ENCODE peak calls at places on chromosomes 16 and 17, in nine cellular contexts. O is psoas muscle; R is pancreas; Y is thoracic aorta; B is stomach; Q is colonic mucosa; H is Panc1; D is CD4-positive, alpha-beta memory T cell; M is mesenchymal stem cell. V is an unnamed sample.

GRCh38 chr17:29931253-29931932 is 1.4 kb upstream of the SSH2 start:
- DNase-seq in H (peak; percentile 64), B (peak; percentile 69), R (peak; percentile 62), Q (peak; percentile 75), Y (no peak), D (peak; percentile 81), O (peak; percentile 32), M (peak; percentile 87), V (peak; percentile 54)

GRCh38 chr16:30761427-30761927 is 385 bp downstream of the CFAP119 start:
- DNase-seq in Q (peak; percentile 59), O (peak; percentile 46), Y (no peak), R (no peak), B (no peak), H (no peak), D (no peak), M (peak; percentile 68), V (no peak)

GRCh38 chr16:30041841-30042240 is 10.8 kb upstream of the TLCD3B start:
- DNase-seq in Y (no peak), B (no peak), O (no peak), M (peak; percentile 52), R (no peak), H (no peak), D (no peak), Q (no peak), V (no peak)

GRCh38 chr17:17227608-17228520 is 9.1 kb downstream of the FLCN start:
- DNase-seq in Y (no peak), O (no peak), H (no peak), Q (no peak), R (no peak), M (no peak), B (peak; percentile 67), D (no peak), V (no peak)

GRCh38 chr17:62923515-62924150 is 42.4 kb upstream of the TANC2 start:
- DNase-seq in H (no peak), M (no peak), Y (no peak), Q (no peak), O (no peak), B (no peak), R (no peak), D (no peak), V (no peak)

GRCh38 chr17:57624390-57624789 is 120.7 kb downstream of the CCDC182 start:
- DNase-seq in Q (no peak), R (no peak), B (no peak), H (no peak), O (no peak), D (no peak), M (no peak), Y (no peak), V (no peak)

GRCh38 chr16:53131363-53132071 is 76.7 kb downstream of the CHD9 start:
- DNase-seq in H (no peak), M (peak; percentile 75), Q (peak; percentile 66), Y (peak; percentile 21), B (peak; percentile 72), R (peak; percentile 68), O (peak; percentile 74), D (peak; percentile 49), V (peak; percentile 32)

GRCh38 chr17:50153650-50154575 is 3.4 kb upstream of the PPP1R9B start:
- DNase-seq in M (no peak), Q (no peak), D (no peak), B (peak; percentile 61), H (no peak), R (no peak), O (peak; percentile 77), Y (no peak), V (no peak)

GRCh38 chr16:88013091-88013609 is 61.9 kb downstream of the BANP start:
- DNase-seq in M (peak; percentile 77), R (no peak), B (peak; percentile 46), D (no peak), O (no peak), Y (no peak), Q (peak; percentile 86), H (no peak), V (no peak)

GRCh38 chr16:82440336-82440735 is 186.4 kb upstream of the CDH13 start:
- DNase-seq in Y (no peak), M (no peak), B (no peak), D (no peak), R (no peak), O (no peak), H (no peak), Q (no peak), V (no peak)

GRCh38 chr17:8025176-8025911 is 13.5 kb upstream of the ALOX15B start:
- DNase-seq in B (no peak), Y (no peak), M (no peak), Q (no peak), O (no peak), R (no peak), H (no peak), D (no peak), V (no peak)

GRCh38 chr17:8052256-8053252 is 13.7 kb downstream of the ALOX15B start:
- DNase-seq in B (no peak), H (no peak), D (no peak), O (no peak), Y (no peak), R (no peak), Q (no peak), M (no peak), V (no peak)

GRCh38 chr17:58913971-58914769 is 158.5 kb downstream of the PPM1E start:
- DNase-seq in H (no peak), Y (no peak), O (no peak), M (peak; percentile 53), Q (no peak), R (no peak), B (no peak), D (no peak), V (no peak)

GRCh38 chr16:22252317-22252716 is 44.9 kb upstream of the POLR3E start:
- DNase-seq in D (no peak), B (no peak), H (no peak), O (no peak), R (no peak), M (no peak), Q (no peak), Y (no peak), V (no peak)

GRCh38 chr17:79387783-79388182 is 223.1 kb downstream of the RBFOX3 start:
- DNase-seq in O (no peak), D (no peak), B (no peak), Y (no peak), Q (no peak), R (no peak), H (no peak), M (no peak), V (no peak)
- H3K27me3 ChIP-seq in O (peaks cover 12% of the 10 kb centered on the region), D (no peaks in the 10 kb centered on the region), B (no peaks in the 10 kb centered on the region), Y (no peaks in the 10 kb centered on the region), Q (peaks cover 12% of the 10 kb centered on the region), R (no peaks in the 10 kb centered on the region), H (peaks cover 31% of the 10 kb centered on the region), M (peaks cover 25% of the 10 kb centered on the region), V (peaks cover 26% of the 10 kb centered on the region)

GRCh38 chr17:1275962-1276736 is 3.3 kb upstream of the TRARG1 start:
- DNase-seq in H (no peak), Q (peak; percentile 69), Y (no peak), O (peak; percentile 70), D (peak; percentile 64), B (peak; percentile 73), R (peak; percentile 55), M (peak; percentile 60), V (peak; percentile 80)

GRCh38 chr17:1272701-1273100 is 2.5 kb downstream of the BHLHA9 start:
- DNase-seq in D (no peak), M (no peak), Q (no peak), O (no peak), H (no peak), Y (no peak), R (no peak), B (no peak), V (no peak)

GRCh38 chr17:1274243-1274608 is 4.0 kb downstream of the BHLHA9 start:
- DNase-seq in O (no peak), B (no peak), D (no peak), R (no peak), M (no peak), Q (no peak), Y (no peak), H (no peak), V (no peak)

GRCh38 chr17:1273492-1274242 is 3.4 kb downstream of the BHLHA9 start:
- DNase-seq in B (no peak), O (no peak), M (no peak), Y (no peak), Q (no peak), R (no peak), H (no peak), D (no peak), V (no peak)

GRCh38 chr17:1275205-1275961 is 4.1 kb upstream of the TRARG1 start:
- DNase-seq in M (no peak), B (no peak), O (no peak), R (no peak), H (no peak), Y (no peak), D (no peak), Q (no peak), V (no peak)
- H3K27me3 ChIP-seq in M (peaks cover 32% of the 10 kb centered on the region), B (no peaks in the 10 kb centered on the region), O (peaks cover 12% of the 10 kb centered on the region), R (no peaks in the 10 kb centered on the region), H (no peaks in the 10 kb centered on the region), Y (no peaks in the 10 kb centered on the region), D (no peaks in the 10 kb centered on the region), Q (peaks cover 27% of the 10 kb centered on the region), V (peaks cover 17% of the 10 kb centered on the region)

GRCh38 chr16:67648764-67649407 is 3.9 kb downstream of the CARMIL2 start:
- DNase-seq in Q (no peak), Y (no peak), M (no peak), D (no peak), B (no peak), O (no peak), H (no peak), R (no peak), V (no peak)
- H3K27me3 ChIP-seq in Q (peaks cover 61% of the 10 kb centered on the region), Y (peaks cover 6% of the 10 kb centered on the region), M (peaks cover 46% of the 10 kb centered on the region), D (no peaks in the 10 kb centered on the region), B (peaks cover 29% of the 10 kb centered on the region), O (peaks cover 37% of the 10 kb centered on the region), H (no peaks in the 10 kb centered on the region), R (no peaks in the 10 kb centered on the region), V (no peaks in the 10 kb centered on the region)

GRCh38 chr16:86210403-86211193 is 299.7 kb upstream of the FOXF1 start:
- DNase-seq in B (no peak), Y (no peak), H (no peak), O (no peak), R (no peak), M (no peak), D (no peak), Q (no peak), V (no peak)

GRCh38 chr16:86205521-86206245 is 304.6 kb upstream of the FOXF1 start:
- DNase-seq in Q (no peak), D (no peak), H (no peak), R (no peak), O (no peak), Y (no peak), B (no peak), M (no peak), V (no peak)

GRCh38 chr16:86203557-86204275 is 304.8 kb downstream of the IRF8 start:
- DNase-seq in B (no peak), H (no peak), M (no peak), R (no peak), Q (no peak), D (no peak), O (no peak), Y (no peak), V (no peak)

GRCh38 chr16:86209202-86209601 is 301.1 kb upstream of the FOXF1 start:
- DNase-seq in Y (no peak), H (no peak), M (no peak), D (no peak), B (no peak), R (no peak), O (no peak), Q (no peak), V (no peak)

DNA sequence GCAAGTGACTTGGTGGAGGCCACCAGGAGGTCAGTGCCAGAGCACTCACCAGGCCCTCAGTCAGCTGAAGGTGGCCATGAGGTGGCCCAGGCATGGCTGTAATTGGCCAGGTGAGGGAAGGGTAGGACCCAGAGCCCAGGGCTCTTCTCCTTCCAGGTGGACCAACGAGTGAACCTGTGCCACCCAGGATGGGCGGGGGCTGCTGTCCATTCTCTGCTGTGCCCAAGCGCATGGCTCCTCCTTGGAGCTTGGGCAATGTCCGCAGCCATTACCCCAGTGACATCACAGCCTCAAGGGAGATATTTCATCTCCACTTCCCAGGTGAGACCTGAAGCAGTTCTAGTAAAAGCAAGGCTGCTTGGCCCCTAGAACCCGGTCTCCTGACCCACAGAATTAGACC is 303.0 kb upstream of the FOXF1 start:
- DNase-seq in H (no peak), D (no peak), Y (no peak), Q (no peak), B (no peak), R (no peak), M (no peak), O (no peak), V (no peak)
- H3K27me3 ChIP-seq in H (no peaks in the 10 kb centered on the region), D (no peaks in the 10 kb centered on the region), Y (no peaks in the 10 kb centered on the region), Q (no peaks in the 10 kb centered on the region), B (no peaks in the 10 kb centered on the region), R (no peaks in the 10 kb centered on the region), M (peaks cover under 1% of the 10 kb centered on the region), O (no peaks in the 10 kb centered on the region), V (peaks cover under 1% of the 10 kb centered on the region)

V was measured in CD4-positive, alpha-beta T cell.